ENCODE peak calls at places on chromosomes 4 and X, in four cellular contexts. One of them, this sample, is unnamed. For H3K4me1, the result is how much of the 10 kb centered on the place peaks cover.

GRCh38 chr4:8185280-8185679 is 13.8 kb upstream of the SH3TC1 start:
- DNase-seq in mesendoderm: no peak
- DNase-seq in neural progenitor cell: no peak
- DNase-seq in hepatocyte: no peak
- DNase-seq in this sample: no peak

GRCh38 chr4:22389240-22389871 is 126.5 kb downstream of the ADGRA3 start:
- DNase-seq in mesendoderm: peak
- DNase-seq in neural progenitor cell: peak
- DNase-seq in hepatocyte: peak
- DNase-seq in this sample: peak

GRCh38 chrX:150310417-150310816 is 52.7 kb upstream of the MAMLD1 start:
- DNase-seq in mesendoderm: no peak
- DNase-seq in neural progenitor cell: no peak
- DNase-seq in hepatocyte: no peak
- DNase-seq in this sample: no peak

GRCh38 chr4:137739391-137739790 is 207.1 kb upstream of the PCDH18 start:
- DNase-seq in mesendoderm: peak
- DNase-seq in neural progenitor cell: peak
- DNase-seq in hepatocyte: no peak
- DNase-seq in this sample: no peak

GRCh38 chr4:19155568-19155967 is 1096.1 kb upstream of the SLIT2 start:
- DNase-seq in mesendoderm: peak
- DNase-seq in neural progenitor cell: no peak
- DNase-seq in hepatocyte: no peak
- DNase-seq in this sample: no peak

GRCh38 chr4:81330018-81330417 is 115.0 kb upstream of the PRKG2 start:
- DNase-seq in mesendoderm: no peak
- DNase-seq in neural progenitor cell: no peak
- DNase-seq in hepatocyte: no peak
- DNase-seq in this sample: no peak

GRCh38 chr4:48116582-48116981 is 17.5 kb downstream of the TXK start:
- DNase-seq in mesendoderm: peak
- DNase-seq in neural progenitor cell: no peak
- DNase-seq in hepatocyte: no peak
- DNase-seq in this sample: no peak

GRCh38 chrX:68916891-68917290 is 88.1 kb downstream of the EFNB1 start:
- DNase-seq in mesendoderm: no peak
- DNase-seq in neural progenitor cell: no peak
- DNase-seq in hepatocyte: no peak
- DNase-seq in this sample: no peak

GRCh38 chrX:41337140-41337539 is 3.2 kb downstream of the DDX3X start:
- DNase-seq in mesendoderm: no peak
- DNase-seq in neural progenitor cell: no peak
- DNase-seq in hepatocyte: no peak
- DNase-seq in this sample: no peak

GRCh38 chrX:623599-624323 is 6.8 kb upstream of the SHOX start:
- DNase-seq in mesendoderm: peak
- DNase-seq in neural progenitor cell: peak
- DNase-seq in hepatocyte: no peak
- DNase-seq in this sample: no peak

GRCh38 chrX:150291014-150291413 is 72.1 kb upstream of the MAMLD1 start:
- DNase-seq in mesendoderm: peak
- DNase-seq in neural progenitor cell: no peak
- DNase-seq in hepatocyte: no peak
- DNase-seq in this sample: no peak

GRCh38 chrX:44303119-44303518 is 40.4 kb downstream of the EFHC2 start:
- DNase-seq in mesendoderm: no peak
- DNase-seq in neural progenitor cell: no peak
- DNase-seq in hepatocyte: no peak
- DNase-seq in this sample: no peak

GRCh38 chrX:131288738-131289511 is at the start of gene IGSF1:
- DNase-seq in mesendoderm: peak
- DNase-seq in neural progenitor cell: peak
- DNase-seq in hepatocyte: peak
- DNase-seq in this sample: no peak

GRCh38 chrX:137362583-137362982 is 203.3 kb upstream of the ZIC3 start:
- DNase-seq in mesendoderm: no peak
- DNase-seq in neural progenitor cell: no peak
- DNase-seq in hepatocyte: no peak
- DNase-seq in this sample: no peak

GRCh38 chr4:185209031-185209851 is at the start of gene SNX25:
- DNase-seq in mesendoderm: peak
- DNase-seq in neural progenitor cell: peak
- DNase-seq in hepatocyte: peak
- DNase-seq in this sample: peak

GRCh38 chr4:72900952-72901351 is 168.6 kb downstream of the COX18 start:
- DNase-seq in mesendoderm: peak
- DNase-seq in neural progenitor cell: no peak
- DNase-seq in hepatocyte: no peak
- DNase-seq in this sample: no peak

GRCh38 chrX:39427492-39428289 is 626.4 kb downstream of the MID1IP1 start:
- DNase-seq in mesendoderm: no peak
- DNase-seq in neural progenitor cell: no peak
- DNase-seq in hepatocyte: peak
- DNase-seq in this sample: no peak

GRCh38 chr4:2260336-2261109 is 1.4 kb downstream of the MXD4 start:
- DNase-seq in mesendoderm: no peak
- DNase-seq in neural progenitor cell: no peak
- DNase-seq in hepatocyte: no peak
- DNase-seq in this sample: no peak

GRCh38 chr4:777520-778262 is 48.2 kb downstream of the CPLX1 start:
- DNase-seq in mesendoderm: no peak
- DNase-seq in neural progenitor cell: no peak
- DNase-seq in hepatocyte: no peak
- DNase-seq in this sample: no peak

GRCh38 chrX:48493890-48494364 is 14.9 kb upstream of the PORCN start:
- DNase-seq in mesendoderm: peak
- DNase-seq in neural progenitor cell: peak
- DNase-seq in hepatocyte: peak
- DNase-seq in this sample: no peak

GRCh38 chr4:41212221-41213203 is 1.8 kb downstream of the APBB2 start:
- DNase-seq in mesendoderm: peak
- DNase-seq in neural progenitor cell: peak
- DNase-seq in hepatocyte: peak
- DNase-seq in this sample: no peak

GRCh38 chrX:42519666-42520231 is 258.2 kb downstream of the PPP1R2C start:
- DNase-seq in mesendoderm: no peak
- DNase-seq in neural progenitor cell: no peak
- DNase-seq in hepatocyte: peak
- DNase-seq in this sample: no peak

GRCh38 chrX:118315529-118315928 is 30.4 kb upstream of the WDR44 start:
- DNase-seq in mesendoderm: no peak
- DNase-seq in neural progenitor cell: no peak
- DNase-seq in hepatocyte: no peak
- DNase-seq in this sample: no peak

GRCh38 chr4:92529510-92529909 is 225.7 kb downstream of the GRID2 start:
- DNase-seq in mesendoderm: peak
- DNase-seq in neural progenitor cell: no peak
- DNase-seq in hepatocyte: no peak
- DNase-seq in this sample: no peak

GRCh38 chrX:75522565-75523411 is at the start of gene ZDHHC15:
- DNase-seq in mesendoderm: peak
- DNase-seq in neural progenitor cell: peak
- DNase-seq in hepatocyte: peak
- DNase-seq in this sample: peak
- H3K4me3 ChIP-seq in mesendoderm: peak
- H3K4me3 ChIP-seq in neural progenitor cell: peak
- H3K4me3 ChIP-seq in hepatocyte: peak
- H3K4me3 ChIP-seq in this sample: peak

GRCh38 chr4:173240696-173241095 is 72.1 kb downstream of the GALNT7 start:
- DNase-seq in mesendoderm: no peak
- DNase-seq in neural progenitor cell: no peak
- DNase-seq in hepatocyte: no peak
- DNase-seq in this sample: no peak
- H3K4me1 ChIP-seq in mesendoderm: under half
- H3K4me1 ChIP-seq in neural progenitor cell: under half
- H3K4me1 ChIP-seq in hepatocyte: under half
- H3K4me1 ChIP-seq in this sample: half or more

GRCh38 chr4:153931804-153932203 is 142.9 kb upstream of the SFRP2 start:
- DNase-seq in mesendoderm: no peak
- DNase-seq in neural progenitor cell: no peak
- DNase-seq in hepatocyte: peak
- DNase-seq in this sample: no peak

GRCh38 chr4:153934689-153935017 is 145.8 kb upstream of the SFRP2 start:
- DNase-seq in mesendoderm: no peak
- DNase-seq in neural progenitor cell: no peak
- DNase-seq in hepatocyte: no peak
- DNase-seq in this sample: no peak

GRCh38 chr4:153936121-153936520 is 147.2 kb upstream of the SFRP2 start:
- DNase-seq in mesendoderm: no peak
- DNase-seq in neural progenitor cell: no peak
- DNase-seq in hepatocyte: no peak
- DNase-seq in this sample: peak

GRCh38 chr4:153937289-153937688 is 148.4 kb upstream of the SFRP2 start:
- DNase-seq in mesendoderm: no peak
- DNase-seq in neural progenitor cell: no peak
- DNase-seq in hepatocyte: no peak
- DNase-seq in this sample: peak

DNA sequence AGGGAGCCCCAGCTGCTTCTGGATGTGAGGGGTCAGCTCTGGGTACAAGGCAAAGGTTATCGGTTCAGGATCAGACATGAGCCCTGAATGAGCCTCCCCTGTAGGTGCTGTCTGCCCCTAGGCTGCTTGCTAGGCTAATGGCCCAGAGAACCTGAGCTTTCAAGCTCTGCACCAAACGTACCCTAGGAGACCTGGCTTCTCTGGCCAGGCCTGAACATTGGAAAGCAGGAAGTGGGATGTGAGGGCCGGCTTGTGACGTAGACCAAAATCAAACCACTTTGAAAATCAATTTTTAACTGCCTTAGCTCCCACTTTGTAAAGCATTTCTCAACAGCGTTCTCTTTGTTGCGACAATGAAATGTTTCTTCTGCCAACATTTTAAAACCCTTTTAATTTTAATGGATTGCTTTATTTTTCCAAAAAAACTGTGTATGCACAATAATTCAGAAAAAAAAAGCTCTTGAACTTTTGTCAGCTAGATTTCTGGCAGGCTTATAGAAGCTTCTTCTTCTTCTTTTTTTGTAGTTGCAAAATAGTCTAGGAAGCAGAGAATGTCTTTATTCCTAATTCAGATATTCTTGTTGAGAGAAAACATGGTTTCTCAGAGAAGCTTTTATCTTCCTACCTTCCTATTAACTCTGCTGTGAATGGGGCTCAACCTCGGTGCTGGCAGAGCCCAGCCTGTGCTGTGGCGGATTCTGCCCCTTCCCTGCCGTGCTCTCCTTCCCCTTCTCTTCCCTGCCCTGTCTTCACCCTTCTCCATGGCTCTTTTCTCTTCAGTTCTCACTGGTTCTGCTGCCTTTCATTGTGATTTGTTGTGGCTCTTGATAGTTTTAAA is 145.2 kb upstream of the SFRP2 start:
- DNase-seq in mesendoderm: peak
- DNase-seq in neural progenitor cell: no peak
- DNase-seq in hepatocyte: no peak
- DNase-seq in this sample: no peak
- H3K4me3 ChIP-seq in mesendoderm: no peak
- H3K4me3 ChIP-seq in neural progenitor cell: no peak
- H3K4me3 ChIP-seq in hepatocyte: no peak
- H3K4me3 ChIP-seq in this sample: no peak

GRCh38 chr4:7045961-7046921 is 3.1 kb downstream of the TADA2B start:
- DNase-seq in mesendoderm: no peak
- DNase-seq in neural progenitor cell: no peak
- DNase-seq in hepatocyte: no peak
- DNase-seq in this sample: peak
- H3K4me1 ChIP-seq in mesendoderm: under half
- H3K4me1 ChIP-seq in neural progenitor cell: under half
- H3K4me1 ChIP-seq in hepatocyte: under half
- H3K4me1 ChIP-seq in this sample: under half

DNA sequence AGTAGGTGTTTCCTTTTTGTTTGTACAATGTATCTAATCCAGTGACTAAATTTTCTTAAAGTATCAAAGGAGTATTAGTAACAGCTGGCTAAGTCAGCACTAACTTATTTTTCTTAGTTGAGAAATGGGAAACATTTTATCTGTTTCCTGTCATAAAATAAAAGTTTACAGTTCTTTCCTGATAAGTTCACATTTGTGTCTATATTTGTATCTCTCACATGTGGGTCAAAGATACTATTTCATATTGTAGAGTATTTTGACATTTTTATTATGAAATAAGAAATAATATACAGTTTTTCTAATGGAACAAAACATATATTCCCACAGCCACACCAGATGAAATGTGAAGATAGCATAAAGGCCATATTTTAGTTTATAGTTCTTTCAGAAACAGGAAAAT is 90.4 kb downstream of the RAPGEF2 start:
- DNase-seq in mesendoderm: no peak
- DNase-seq in neural progenitor cell: no peak
- DNase-seq in hepatocyte: no peak
- DNase-seq in this sample: no peak
- H3K4me3 ChIP-seq in mesendoderm: no peak
- H3K4me3 ChIP-seq in neural progenitor cell: no peak
- H3K4me3 ChIP-seq in hepatocyte: no peak
- H3K4me3 ChIP-seq in this sample: no peak

GRCh38 chr4:78569291-78569821 is 17.8 kb downstream of the ANXA3 start:
- DNase-seq in mesendoderm: peak
- DNase-seq in neural progenitor cell: no peak
- DNase-seq in hepatocyte: peak
- DNase-seq in this sample: no peak
- H3K4me1 ChIP-seq in mesendoderm: under half
- H3K4me1 ChIP-seq in neural progenitor cell: under half
- H3K4me1 ChIP-seq in hepatocyte: under half
- H3K4me1 ChIP-seq in this sample: under half